ENCODE peak calls at places on chromosomes 13 and 19, in four cellular contexts. I is T-helper 17 cell; C is SW 1271; M is stimulated activated CD4-positive, alpha-beta T cell treated with anti-CD3 and anti-CD28 coated beads, TNF-alpha, amount 100 ng/mL, for 1 hour. J is an unnamed sample.

GRCh38 chr13:31434613-31435012 is 234.8 kb downstream of the B3GLCT start:
- DNase-seq in M (no peak), C (no peak), I (no peak), J (no peak)

GRCh38 chr13:41985788-41986508 is 25.0 kb upstream of the VWA8 start:
- DNase-seq in M (no peak), C (no peak), I (no peak), J (no peak)

GRCh38 chr13:38398810-38399493 is 49.3 kb downstream of the UFM1 start:
- DNase-seq in C (no peak), M (no peak), I (no peak), J (no peak)

GRCh38 chr19:51327066-51327985 is 14.6 kb downstream of the VSIG10L start:
- DNase-seq in C (no peak), I (peak), M (peak), J (peak)

GRCh38 chr19:18437481-18438330 is at the start of gene ISYNA1:
- DNase-seq in M (no peak), C (peak), I (peak), J (no peak)

GRCh38 chr13:44221657-44222056 is 152.0 kb upstream of the SERP2 start:
- DNase-seq in C (no peak), M (no peak), I (no peak), J (no peak)

GRCh38 chr19:43532571-43532961 is 422 bp upstream of the ZNF575 start:
- DNase-seq in C (peak), M (no peak), I (peak), J (no peak)

GRCh38 chr13:76889254-76889653 is 3.0 kb upstream of the KCTD12 start:
- DNase-seq in M (no peak), C (no peak), I (no peak), J (no peak)

GRCh38 chr19:52689804-52690394 is 44.9 kb downstream of the ZNF611 start:
- DNase-seq in C (no peak), M (peak), I (peak), J (no peak)

GRCh38 chr19:19628499-19629134 is 597 bp upstream of the LPAR2 start:
- DNase-seq in I (no peak), C (no peak), M (peak), J (peak)

GRCh38 chr19:38057954-38058690 is 151.1 kb downstream of the SIPA1L3 start:
- DNase-seq in C (no peak), M (no peak), I (no peak), J (no peak)

GRCh38 chr13:99686157-99686572 is 184.9 kb downstream of the TM9SF2 start:
- DNase-seq in C (no peak), I (no peak), M (no peak), J (no peak)

GRCh38 chr19:52898101-52898500 is 666 bp upstream of the ZNF320 start:
- DNase-seq in C (no peak), I (no peak), M (no peak), J (no peak)

GRCh38 chr19:49536921-49537462 is 9.2 kb downstream of the RCN3 start:
- DNase-seq in I (no peak), C (no peak), M (no peak), J (no peak)

GRCh38 chr13:27730191-27730590 is 62.1 kb upstream of the GSX1 start:
- DNase-seq in C (no peak), I (no peak), M (no peak), J (no peak)

GRCh38 chr13:28338202-28338601 is 156.7 kb downstream of the FLT1 start:
- DNase-seq in M (no peak), I (no peak), C (no peak), J (no peak)

GRCh38 chr19:6424939-6425731 is 524 bp upstream of the KHSRP start:
- DNase-seq in C (peak), I (peak), M (peak), J (peak)

GRCh38 chr19:35470128-35470527 is 20.1 kb downstream of the KRTDAP start:
- DNase-seq in C (no peak), I (no peak), M (no peak), J (no peak)

GRCh38 chr13:78978381-78978998 is 319.5 kb upstream of the OBI1 start:
- DNase-seq in C (peak), I (no peak), M (no peak), J (peak)

GRCh38 chr19:55312621-55313117 is 12.5 kb downstream of the TMEM150B start:
- DNase-seq in C (no peak), I (no peak), M (no peak), J (no peak)

J was measured in NCI-H1048.